ENCODE peak calls at places on chromosomes 2 and 18, in four cellular contexts. One of them, this sample, is unnamed.

GRCh38 chr18:12328179-12328823 is 20.3 kb downstream of the TUBB6 start:
- DNase-seq in upper lobe of right lung: no peak
- DNase-seq in brain pericyte: no peak
- DNase-seq in immature natural killer cell: no peak
- DNase-seq in this sample: no peak

GRCh38 chr2:202054716-202055115 is 18.3 kb upstream of the KIAA2012 start:
- DNase-seq in upper lobe of right lung: no peak
- DNase-seq in brain pericyte: no peak
- DNase-seq in immature natural killer cell: no peak
- DNase-seq in this sample: no peak

GRCh38 chr18:76657428-76657827 is 162.4 kb upstream of the ZNF516 start:
- DNase-seq in upper lobe of right lung: no peak
- DNase-seq in brain pericyte: no peak
- DNase-seq in immature natural killer cell: no peak
- DNase-seq in this sample: no peak

GRCh38 chr18:9428862-9429661 is 46.3 kb upstream of the RALBP1 start:
- DNase-seq in upper lobe of right lung: no peak
- DNase-seq in brain pericyte: no peak
- DNase-seq in immature natural killer cell: no peak
- DNase-seq in this sample: no peak

GRCh38 chr2:121202541-121203310 is 82.3 kb downstream of the TFCP2L1 start:
- DNase-seq in upper lobe of right lung: peak
- DNase-seq in brain pericyte: no peak
- DNase-seq in immature natural killer cell: no peak
- DNase-seq in this sample: no peak

GRCh38 chr2:226362991-226363390 is 436.6 kb downstream of the IRS1 start:
- DNase-seq in upper lobe of right lung: no peak
- DNase-seq in brain pericyte: peak
- DNase-seq in immature natural killer cell: no peak
- DNase-seq in this sample: no peak

GRCh38 chr2:119826370-119826961 is 66.7 kb downstream of the PTPN4 start:
- DNase-seq in upper lobe of right lung: no peak
- DNase-seq in brain pericyte: no peak
- DNase-seq in immature natural killer cell: peak
- DNase-seq in this sample: no peak

GRCh38 chr2:111160758-111161157 is 40.0 kb downstream of the BCL2L11 start:
- DNase-seq in upper lobe of right lung: no peak
- DNase-seq in brain pericyte: no peak
- DNase-seq in immature natural killer cell: no peak
- DNase-seq in this sample: no peak

GRCh38 chr2:168717790-168718502 is 84.5 kb upstream of the NOSTRIN start:
- DNase-seq in upper lobe of right lung: no peak
- DNase-seq in brain pericyte: no peak
- DNase-seq in immature natural killer cell: no peak
- DNase-seq in this sample: no peak

GRCh38 chr2:165903406-165903805 is 50.2 kb downstream of the TTC21B start:
- DNase-seq in upper lobe of right lung: no peak
- DNase-seq in brain pericyte: no peak
- DNase-seq in immature natural killer cell: no peak
- DNase-seq in this sample: no peak

GRCh38 chr2:223724831-223725230 is 112.6 kb downstream of the AP1S3 start:
- DNase-seq in upper lobe of right lung: no peak
- DNase-seq in brain pericyte: no peak
- DNase-seq in immature natural killer cell: no peak
- DNase-seq in this sample: no peak

This sample was measured in kidney.